ENCODE peak calls at places on chromosomes 11 and 22, in eight cellular contexts. D is HFF-Myc, Q is pancreas, S is Caco-2, P is tibial nerve, L is aorta, T is AG04450, V is adrenal gland. N is an unnamed sample.

GRCh38 chr11:16154715-16155396 is 201.5 kb downstream of the SOX6 start:
- DNase-seq in D (no peak), P (no peak), V (no peak), L (no peak), Q (peak), S (peak), T (no peak), N (peak)

GRCh38 chr11:19395050-19395449 is 154.3 kb upstream of the E2F8 start:
- DNase-seq in D (no peak), T (no peak), L (no peak), P (no peak), S (no peak), Q (no peak), V (no peak), N (no peak)

GRCh38 chr11:78504708-78505107 is 70.0 kb downstream of the NARS2 start:
- DNase-seq in S (no peak), L (no peak), P (no peak), T (no peak), Q (no peak), V (no peak), D (no peak), N (no peak)

GRCh38 chr11:789951-790350 is at the start of gene CEND1:
- DNase-seq in T (no peak), S (no peak), Q (no peak), P (no peak), V (no peak), L (no peak), D (no peak), N (no peak)

GRCh38 chr11:122592641-122593040 is 62.9 kb upstream of the UBASH3B start:
- DNase-seq in Q (no peak), T (no peak), S (no peak), V (no peak), L (no peak), P (no peak), D (no peak), N (no peak)

GRCh38 chr22:25085930-25086901 is 113.4 kb upstream of the CRYBB3 start:
- DNase-seq in D (no peak), V (no peak), T (no peak), P (peak), L (peak), S (peak), Q (no peak), N (peak)

GRCh38 chr11:130070109-130070828 is 575 bp downstream of the APLP2 start:
- DNase-seq in S (peak), V (peak), P (no peak), L (peak), T (no peak), Q (peak), D (no peak), N (no peak)

GRCh38 chr22:47626428-47627390 is 864.3 kb downstream of the TBC1D22A start:
- DNase-seq in S (no peak), P (no peak), V (no peak), L (no peak), T (no peak), D (no peak), Q (no peak), N (no peak)

GRCh38 chr11:1751999-1752906 is 1.9 kb upstream of the IFITM10 start:
- DNase-seq in S (no peak), P (no peak), L (peak), Q (no peak), D (no peak), V (no peak), T (no peak), N (no peak)

GRCh38 chr11:118842369-118842768 is 41.3 kb upstream of the CXCR5 start:
- DNase-seq in V (peak), P (no peak), Q (no peak), L (no peak), S (no peak), D (no peak), T (no peak), N (no peak)

GRCh38 chr22:38148252-38148651 is 33.4 kb downstream of the PLA2G6 start:
- DNase-seq in S (no peak), V (no peak), L (peak), P (no peak), T (peak), D (peak), Q (no peak), N (peak)

GRCh38 chr11:34552270-34552669 is 38.7 kb upstream of the ELF5 start:
- DNase-seq in S (no peak), T (no peak), L (no peak), Q (no peak), V (no peak), P (no peak), D (no peak), N (no peak)

GRCh38 chr22:35539910-35540599 is 576 bp upstream of the RASD2 start:
- DNase-seq in T (no peak), L (peak), S (peak), P (no peak), V (peak), D (no peak), Q (peak), N (no peak)

GRCh38 chr11:57777969-57778317 is 16.3 kb downstream of the CTNND1 start:
- DNase-seq in P (no peak), V (no peak), T (no peak), Q (no peak), S (peak), D (no peak), L (no peak), N (no peak)

GRCh38 chr11:133957926-133958325 is 1.2 kb upstream of the IGSF9B start:
- DNase-seq in V (no peak), T (no peak), P (no peak), Q (no peak), D (no peak), L (no peak), S (no peak), N (no peak)

GRCh38 chr22:24157783-24158170 is 23.5 kb upstream of the SUSD2 start:
- DNase-seq in V (no peak), T (no peak), S (no peak), L (peak), P (no peak), Q (no peak), D (no peak), N (no peak)

GRCh38 chr11:520428-521178 is 13.6 kb upstream of the RNH1 start:
- DNase-seq in Q (no peak), T (no peak), P (no peak), D (no peak), L (no peak), V (no peak), S (no peak), N (no peak)

GRCh38 chr22:37068859-37069258 is 17.3 kb downstream of the KCTD17 start:
- DNase-seq in S (no peak), Q (no peak), P (no peak), T (no peak), V (no peak), D (no peak), L (no peak), N (no peak)

DNA sequence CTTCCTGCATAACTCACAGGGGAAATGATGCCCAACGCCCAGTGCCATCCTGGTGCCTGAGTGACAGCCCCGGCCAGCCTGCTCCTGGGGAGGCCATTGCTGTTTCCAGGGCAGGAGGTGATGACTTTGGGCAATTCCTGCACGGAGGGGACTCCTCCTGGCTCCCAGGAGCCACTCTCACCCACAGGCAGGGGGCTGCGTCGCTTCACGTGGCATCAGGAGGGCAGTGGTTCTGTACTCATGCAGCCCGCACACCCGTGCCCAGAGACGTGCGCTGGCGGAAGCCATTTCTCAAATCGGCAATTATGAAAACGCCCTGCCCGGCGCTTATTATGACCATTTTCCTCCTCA is 272.3 kb downstream of the CTTN start:
- DNase-seq in T (no peak), Q (no peak), L (no peak), S (no peak), D (no peak), P (no peak), V (no peak), N (no peak)
- H3K4me3 ChIP-seq in T (no peak), Q (no peak), L (no peak), S (no peak), D (no peak), P (no peak), V (no peak), N (no peak)

GRCh38 chr11:30422828-30423648 is 100.1 kb downstream of the ARL14EP start:
- DNase-seq in V (no peak), L (no peak), P (no peak), T (no peak), S (no peak), D (no peak), Q (peak), N (no peak)
- H3K4me3 ChIP-seq in V (no peak), L (no peak), P (no peak), T (no peak), S (no peak), D (no peak), Q (no peak), N (no peak)

GRCh38 chr11:66996609-66997273 is 21.6 kb downstream of the C11orf86 start:
- DNase-seq in P (no peak), Q (no peak), D (no peak), S (peak), T (peak), L (no peak), V (no peak), N (no peak)
- H3K4me3 ChIP-seq in P (no peak), Q (no peak), D (no peak), S (no peak), T (no peak), L (no peak), V (no peak), N (no peak)

GRCh38 chr22:28142361-28142801 is 223.3 kb upstream of the PITPNB start:
- DNase-seq in P (peak), T (peak), V (no peak), Q (no peak), L (no peak), S (peak), D (peak), N (peak)
- H3K4me3 ChIP-seq in P (no peak), T (no peak), V (no peak), Q (no peak), L (no peak), S (no peak), D (no peak), N (no peak)

DNA sequence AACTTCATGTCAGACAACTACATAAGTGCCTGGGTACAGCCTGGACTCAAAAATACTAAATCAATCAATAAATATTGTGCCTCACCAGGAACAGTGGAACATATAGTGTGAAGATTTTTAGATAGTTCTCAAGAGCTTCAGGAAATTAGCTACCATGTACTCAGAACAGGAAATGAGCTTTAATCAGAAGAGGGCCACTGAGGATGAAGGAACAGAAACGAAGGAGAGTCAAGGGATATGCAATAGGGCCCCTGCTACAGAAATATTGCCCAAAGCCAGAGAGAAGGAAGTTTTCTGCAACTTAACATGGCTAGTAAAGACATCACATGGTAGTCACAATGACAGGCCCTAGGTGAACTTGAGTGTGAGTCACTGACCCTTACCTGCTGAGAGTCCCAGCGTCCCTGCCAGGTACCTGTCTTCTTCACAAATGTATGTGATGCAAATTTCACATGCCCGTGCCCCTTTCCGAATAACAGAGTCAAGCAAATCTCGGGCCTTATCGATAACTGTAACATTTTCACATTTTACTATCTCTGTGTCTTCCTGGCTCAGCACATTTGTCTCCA is 25.2 kb upstream of the CARD16 start:
- DNase-seq in D (no peak), Q (no peak), L (no peak), V (no peak), P (no peak), T (no peak), S (no peak), N (no peak)
- H3K4me3 ChIP-seq in D (no peak), Q (no peak), L (no peak), V (no peak), P (no peak), T (no peak), S (no peak), N (no peak)

GRCh38 chr11:43951231-43951630 is 8.8 kb downstream of the C11orf96 start:
- DNase-seq in T (no peak), D (no peak), S (no peak), V (peak), P (no peak), L (peak), Q (no peak), N (no peak)
- H3K4me3 ChIP-seq in T (no peak), D (no peak), S (no peak), V (no peak), P (no peak), L (no peak), Q (no peak), N (no peak)

DNA sequence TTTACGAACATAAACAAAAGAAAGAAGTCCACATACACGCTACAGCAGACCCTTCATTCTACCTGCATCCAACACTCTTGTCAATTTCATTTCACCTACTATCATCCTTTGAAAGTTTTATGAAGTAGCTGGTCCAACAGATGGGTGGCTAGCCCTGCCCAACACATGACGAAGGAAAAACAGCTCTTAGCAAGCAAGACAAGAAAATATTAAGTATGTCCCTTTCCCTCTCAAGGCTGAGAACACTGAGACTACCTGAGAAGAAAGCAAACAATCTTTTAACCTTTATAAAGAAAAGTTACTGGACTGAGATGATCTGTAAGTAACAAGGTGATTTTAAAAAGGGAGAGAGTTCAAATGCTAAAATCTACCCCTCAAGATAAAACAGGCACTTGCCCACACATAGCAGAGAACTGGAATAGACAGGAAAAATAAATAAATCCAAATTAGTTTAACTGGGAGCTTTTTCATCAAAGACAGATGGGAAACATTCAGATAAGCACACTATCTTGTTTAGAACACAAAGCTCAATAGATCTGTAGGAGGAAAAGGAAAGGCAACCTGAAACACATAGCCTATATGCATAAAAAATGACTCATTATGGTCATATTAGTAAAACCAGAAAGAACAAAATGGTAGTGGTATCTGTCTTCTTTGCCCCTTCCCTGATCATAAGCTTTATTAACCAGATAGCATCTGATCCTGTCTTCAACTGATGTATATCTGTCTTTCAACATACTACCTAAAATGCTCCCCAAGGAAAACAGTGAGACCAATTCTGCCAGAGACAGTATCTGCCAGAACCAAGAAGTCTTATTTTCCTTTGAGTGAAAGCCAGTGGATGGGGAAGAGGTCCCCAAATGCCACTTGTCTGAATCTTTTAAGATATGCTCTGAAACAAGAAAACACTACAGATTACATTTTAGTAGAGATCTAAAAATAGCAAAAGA is 104.3 kb downstream of the MRTFA start:
- DNase-seq in L (no peak), T (no peak), S (no peak), D (no peak), V (no peak), P (no peak), Q (no peak), N (no peak)
- H3K4me3 ChIP-seq in L (peak), T (peak), S (no peak), D (peak), V (peak), P (no peak), Q (no peak), N (no peak)

N was measured in epithelial cell of proximal tubule.